ENCODE peak calls at places on chromosomes 6 and 20, in ten cellular contexts. One of them, this sample, is unnamed.

GRCh38 chr6:160792711-160793110 is 90.7 kb downstream of the PLG start:
- DNase-seq in amygdala: no peak
- DNase-seq in activated gamma-delta T cell: no peak
- DNase-seq in stimulated activated CD8-positive, alpha-beta memory T cell treated with anti-CD3 and anti-CD28 coated beads, Interleukin-4, amount 100 ng/mL, for 1 hour: no peak
- DNase-seq in NCI-H748 treated with DMSO at 0.1 percent for 48 hours: no peak
- DNase-seq in NCI-H1105: no peak
- DNase-seq in SK-MEL-5: no peak
- DNase-seq in GOT3: no peak
- DNase-seq in EH: no peak
- DNase-seq in T-helper 2 cell treated with Interferon-gamma antibody and Interleukin-4, amounts not matched to agents 5 μg/mL and 100 μg/mL, for 36 hours: no peak
- DNase-seq in this sample: no peak

GRCh38 chr6:35691027-35691824 is 2.5 kb upstream of the FKBP5 start:
- DNase-seq in NCI-H1105: no peak
- DNase-seq in activated gamma-delta T cell: no peak
- DNase-seq in amygdala: peak
- DNase-seq in stimulated activated CD8-positive, alpha-beta memory T cell treated with anti-CD3 and anti-CD28 coated beads, Interleukin-4, amount 100 ng/mL, for 1 hour: no peak
- DNase-seq in T-helper 2 cell treated with Interferon-gamma antibody and Interleukin-4, amounts not matched to agents 5 μg/mL and 100 μg/mL, for 36 hours: no peak
- DNase-seq in NCI-H748 treated with DMSO at 0.1 percent for 48 hours: no peak
- DNase-seq in GOT3: no peak
- DNase-seq in EH: peak
- DNase-seq in SK-MEL-5: peak
- DNase-seq in this sample: no peak

GRCh38 chr6:157758516-157759023 is 64.5 kb upstream of the SNX9 start:
- DNase-seq in amygdala: no peak
- DNase-seq in GOT3: no peak
- DNase-seq in EH: no peak
- DNase-seq in stimulated activated CD8-positive, alpha-beta memory T cell treated with anti-CD3 and anti-CD28 coated beads, Interleukin-4, amount 100 ng/mL, for 1 hour: no peak
- DNase-seq in NCI-H1105: no peak
- DNase-seq in NCI-H748 treated with DMSO at 0.1 percent for 48 hours: no peak
- DNase-seq in SK-MEL-5: no peak
- DNase-seq in activated gamma-delta T cell: no peak
- DNase-seq in T-helper 2 cell treated with Interferon-gamma antibody and Interleukin-4, amounts not matched to agents 5 μg/mL and 100 μg/mL, for 36 hours: no peak
- DNase-seq in this sample: no peak

GRCh38 chr6:7723041-7723447 is 2.9 kb upstream of the BMP6 start:
- DNase-seq in GOT3: no peak
- DNase-seq in SK-MEL-5: peak
- DNase-seq in amygdala: peak
- DNase-seq in NCI-H1105: peak
- DNase-seq in NCI-H748 treated with DMSO at 0.1 percent for 48 hours: peak
- DNase-seq in activated gamma-delta T cell: no peak
- DNase-seq in T-helper 2 cell treated with Interferon-gamma antibody and Interleukin-4, amounts not matched to agents 5 μg/mL and 100 μg/mL, for 36 hours: peak
- DNase-seq in stimulated activated CD8-positive, alpha-beta memory T cell treated with anti-CD3 and anti-CD28 coated beads, Interleukin-4, amount 100 ng/mL, for 1 hour: peak
- DNase-seq in EH: peak
- DNase-seq in this sample: peak

GRCh38 chr20:56520180-56520579 is 4.4 kb upstream of the FAM209A start:
- DNase-seq in GOT3: no peak
- DNase-seq in stimulated activated CD8-positive, alpha-beta memory T cell treated with anti-CD3 and anti-CD28 coated beads, Interleukin-4, amount 100 ng/mL, for 1 hour: no peak
- DNase-seq in T-helper 2 cell treated with Interferon-gamma antibody and Interleukin-4, amounts not matched to agents 5 μg/mL and 100 μg/mL, for 36 hours: no peak
- DNase-seq in NCI-H748 treated with DMSO at 0.1 percent for 48 hours: no peak
- DNase-seq in amygdala: no peak
- DNase-seq in EH: no peak
- DNase-seq in activated gamma-delta T cell: no peak
- DNase-seq in SK-MEL-5: no peak
- DNase-seq in NCI-H1105: no peak
- DNase-seq in this sample: no peak

GRCh38 chr6:114389111-114389510 is 46.3 kb upstream of the HS3ST5 start:
- DNase-seq in GOT3: no peak
- DNase-seq in NCI-H1105: no peak
- DNase-seq in activated gamma-delta T cell: no peak
- DNase-seq in T-helper 2 cell treated with Interferon-gamma antibody and Interleukin-4, amounts not matched to agents 5 μg/mL and 100 μg/mL, for 36 hours: no peak
- DNase-seq in SK-MEL-5: peak
- DNase-seq in amygdala: no peak
- DNase-seq in stimulated activated CD8-positive, alpha-beta memory T cell treated with anti-CD3 and anti-CD28 coated beads, Interleukin-4, amount 100 ng/mL, for 1 hour: no peak
- DNase-seq in EH: no peak
- DNase-seq in NCI-H748 treated with DMSO at 0.1 percent for 48 hours: no peak
- DNase-seq in this sample: no peak

GRCh38 chr6:22926613-22927348 is 357.4 kb downstream of the HDGFL1 start:
- DNase-seq in NCI-H748 treated with DMSO at 0.1 percent for 48 hours: no peak
- DNase-seq in amygdala: no peak
- DNase-seq in activated gamma-delta T cell: no peak
- DNase-seq in EH: no peak
- DNase-seq in SK-MEL-5: no peak
- DNase-seq in NCI-H1105: no peak
- DNase-seq in T-helper 2 cell treated with Interferon-gamma antibody and Interleukin-4, amounts not matched to agents 5 μg/mL and 100 μg/mL, for 36 hours: no peak
- DNase-seq in stimulated activated CD8-positive, alpha-beta memory T cell treated with anti-CD3 and anti-CD28 coated beads, Interleukin-4, amount 100 ng/mL, for 1 hour: no peak
- DNase-seq in GOT3: no peak
- DNase-seq in this sample: no peak

GRCh38 chr6:138001750-138002349 is 105.4 kb downstream of the PERP start:
- DNase-seq in activated gamma-delta T cell: no peak
- DNase-seq in EH: peak
- DNase-seq in amygdala: peak
- DNase-seq in NCI-H1105: peak
- DNase-seq in SK-MEL-5: peak
- DNase-seq in NCI-H748 treated with DMSO at 0.1 percent for 48 hours: peak
- DNase-seq in GOT3: no peak
- DNase-seq in T-helper 2 cell treated with Interferon-gamma antibody and Interleukin-4, amounts not matched to agents 5 μg/mL and 100 μg/mL, for 36 hours: peak
- DNase-seq in stimulated activated CD8-positive, alpha-beta memory T cell treated with anti-CD3 and anti-CD28 coated beads, Interleukin-4, amount 100 ng/mL, for 1 hour: peak
- DNase-seq in this sample: peak

GRCh38 chr6:161564951-161565350 is 291.1 kb upstream of the AGPAT4 start:
- DNase-seq in amygdala: no peak
- DNase-seq in stimulated activated CD8-positive, alpha-beta memory T cell treated with anti-CD3 and anti-CD28 coated beads, Interleukin-4, amount 100 ng/mL, for 1 hour: no peak
- DNase-seq in NCI-H1105: no peak
- DNase-seq in EH: no peak
- DNase-seq in activated gamma-delta T cell: no peak
- DNase-seq in NCI-H748 treated with DMSO at 0.1 percent for 48 hours: no peak
- DNase-seq in SK-MEL-5: no peak
- DNase-seq in GOT3: no peak
- DNase-seq in T-helper 2 cell treated with Interferon-gamma antibody and Interleukin-4, amounts not matched to agents 5 μg/mL and 100 μg/mL, for 36 hours: no peak
- DNase-seq in this sample: no peak

GRCh38 chr6:138486249-138487121 is 12.8 kb downstream of the NHSL1 start:
- DNase-seq in T-helper 2 cell treated with Interferon-gamma antibody and Interleukin-4, amounts not matched to agents 5 μg/mL and 100 μg/mL, for 36 hours: no peak
- DNase-seq in stimulated activated CD8-positive, alpha-beta memory T cell treated with anti-CD3 and anti-CD28 coated beads, Interleukin-4, amount 100 ng/mL, for 1 hour: no peak
- DNase-seq in GOT3: no peak
- DNase-seq in NCI-H1105: no peak
- DNase-seq in activated gamma-delta T cell: no peak
- DNase-seq in NCI-H748 treated with DMSO at 0.1 percent for 48 hours: peak
- DNase-seq in SK-MEL-5: no peak
- DNase-seq in EH: no peak
- DNase-seq in amygdala: no peak
- DNase-seq in this sample: no peak

GRCh38 chr6:34182751-34183531 is 37.1 kb upstream of the GRM4 start:
- DNase-seq in stimulated activated CD8-positive, alpha-beta memory T cell treated with anti-CD3 and anti-CD28 coated beads, Interleukin-4, amount 100 ng/mL, for 1 hour: peak
- DNase-seq in SK-MEL-5: no peak
- DNase-seq in NCI-H1105: no peak
- DNase-seq in T-helper 2 cell treated with Interferon-gamma antibody and Interleukin-4, amounts not matched to agents 5 μg/mL and 100 μg/mL, for 36 hours: peak
- DNase-seq in amygdala: no peak
- DNase-seq in EH: no peak
- DNase-seq in GOT3: no peak
- DNase-seq in NCI-H748 treated with DMSO at 0.1 percent for 48 hours: no peak
- DNase-seq in activated gamma-delta T cell: no peak
- DNase-seq in this sample: peak

GRCh38 chr20:25076731-25077609 is 5.0 kb downstream of the VSX1 start:
- DNase-seq in NCI-H748 treated with DMSO at 0.1 percent for 48 hours: peak
- DNase-seq in SK-MEL-5: peak
- DNase-seq in amygdala: peak
- DNase-seq in T-helper 2 cell treated with Interferon-gamma antibody and Interleukin-4, amounts not matched to agents 5 μg/mL and 100 μg/mL, for 36 hours: no peak
- DNase-seq in GOT3: no peak
- DNase-seq in activated gamma-delta T cell: no peak
- DNase-seq in stimulated activated CD8-positive, alpha-beta memory T cell treated with anti-CD3 and anti-CD28 coated beads, Interleukin-4, amount 100 ng/mL, for 1 hour: no peak
- DNase-seq in EH: peak
- DNase-seq in NCI-H1105: peak
- DNase-seq in this sample: no peak

GRCh38 chr20:39619386-39619785 is 657.2 kb downstream of the DHX35 start:
- DNase-seq in T-helper 2 cell treated with Interferon-gamma antibody and Interleukin-4, amounts not matched to agents 5 μg/mL and 100 μg/mL, for 36 hours: no peak
- DNase-seq in activated gamma-delta T cell: no peak
- DNase-seq in amygdala: no peak
- DNase-seq in GOT3: no peak
- DNase-seq in stimulated activated CD8-positive, alpha-beta memory T cell treated with anti-CD3 and anti-CD28 coated beads, Interleukin-4, amount 100 ng/mL, for 1 hour: no peak
- DNase-seq in NCI-H748 treated with DMSO at 0.1 percent for 48 hours: no peak
- DNase-seq in NCI-H1105: no peak
- DNase-seq in SK-MEL-5: no peak
- DNase-seq in EH: no peak
- DNase-seq in this sample: no peak

GRCh38 chr6:166688286-166688685 is 61.2 kb upstream of the RPS6KA2 start:
- DNase-seq in NCI-H748 treated with DMSO at 0.1 percent for 48 hours: no peak
- DNase-seq in activated gamma-delta T cell: no peak
- DNase-seq in amygdala: no peak
- DNase-seq in GOT3: no peak
- DNase-seq in SK-MEL-5: no peak
- DNase-seq in EH: no peak
- DNase-seq in T-helper 2 cell treated with Interferon-gamma antibody and Interleukin-4, amounts not matched to agents 5 μg/mL and 100 μg/mL, for 36 hours: no peak
- DNase-seq in stimulated activated CD8-positive, alpha-beta memory T cell treated with anti-CD3 and anti-CD28 coated beads, Interleukin-4, amount 100 ng/mL, for 1 hour: no peak
- DNase-seq in NCI-H1105: no peak
- DNase-seq in this sample: no peak

GRCh38 chr20:36435799-36436541 is 105.3 kb upstream of the MYL9 start:
- DNase-seq in amygdala: peak
- DNase-seq in SK-MEL-5: peak
- DNase-seq in GOT3: peak
- DNase-seq in NCI-H748 treated with DMSO at 0.1 percent for 48 hours: peak
- DNase-seq in activated gamma-delta T cell: peak
- DNase-seq in NCI-H1105: no peak
- DNase-seq in stimulated activated CD8-positive, alpha-beta memory T cell treated with anti-CD3 and anti-CD28 coated beads, Interleukin-4, amount 100 ng/mL, for 1 hour: peak
- DNase-seq in EH: peak
- DNase-seq in T-helper 2 cell treated with Interferon-gamma antibody and Interleukin-4, amounts not matched to agents 5 μg/mL and 100 μg/mL, for 36 hours: peak
- DNase-seq in this sample: peak

GRCh38 chr6:141809901-141810300 is 322.8 kb upstream of the GJE1 start:
- DNase-seq in GOT3: no peak
- DNase-seq in amygdala: no peak
- DNase-seq in EH: peak
- DNase-seq in NCI-H1105: no peak
- DNase-seq in activated gamma-delta T cell: no peak
- DNase-seq in T-helper 2 cell treated with Interferon-gamma antibody and Interleukin-4, amounts not matched to agents 5 μg/mL and 100 μg/mL, for 36 hours: no peak
- DNase-seq in NCI-H748 treated with DMSO at 0.1 percent for 48 hours: no peak
- DNase-seq in SK-MEL-5: no peak
- DNase-seq in stimulated activated CD8-positive, alpha-beta memory T cell treated with anti-CD3 and anti-CD28 coated beads, Interleukin-4, amount 100 ng/mL, for 1 hour: no peak
- DNase-seq in this sample: no peak

GRCh38 chr6:63975685-63976084 is 340.1 kb downstream of the PHF3 start:
- DNase-seq in activated gamma-delta T cell: no peak
- DNase-seq in stimulated activated CD8-positive, alpha-beta memory T cell treated with anti-CD3 and anti-CD28 coated beads, Interleukin-4, amount 100 ng/mL, for 1 hour: no peak
- DNase-seq in amygdala: no peak
- DNase-seq in SK-MEL-5: no peak
- DNase-seq in NCI-H748 treated with DMSO at 0.1 percent for 48 hours: no peak
- DNase-seq in EH: no peak
- DNase-seq in GOT3: no peak
- DNase-seq in NCI-H1105: no peak
- DNase-seq in T-helper 2 cell treated with Interferon-gamma antibody and Interleukin-4, amounts not matched to agents 5 μg/mL and 100 μg/mL, for 36 hours: no peak
- DNase-seq in this sample: no peak

GRCh38 chr20:52410746-52411317 is 219.3 kb upstream of the ZFP64 start:
- DNase-seq in T-helper 2 cell treated with Interferon-gamma antibody and Interleukin-4, amounts not matched to agents 5 μg/mL and 100 μg/mL, for 36 hours: no peak
- DNase-seq in amygdala: no peak
- DNase-seq in SK-MEL-5: no peak
- DNase-seq in NCI-H748 treated with DMSO at 0.1 percent for 48 hours: no peak
- DNase-seq in GOT3: no peak
- DNase-seq in activated gamma-delta T cell: no peak
- DNase-seq in EH: no peak
- DNase-seq in stimulated activated CD8-positive, alpha-beta memory T cell treated with anti-CD3 and anti-CD28 coated beads, Interleukin-4, amount 100 ng/mL, for 1 hour: no peak
- DNase-seq in NCI-H1105: no peak
- DNase-seq in this sample: no peak

GRCh38 chr20:38357653-38358207 is 11.4 kb downstream of the LBP start:
- DNase-seq in NCI-H1105: no peak
- DNase-seq in SK-MEL-5: peak
- DNase-seq in EH: peak
- DNase-seq in GOT3: no peak
- DNase-seq in activated gamma-delta T cell: no peak
- DNase-seq in NCI-H748 treated with DMSO at 0.1 percent for 48 hours: no peak
- DNase-seq in T-helper 2 cell treated with Interferon-gamma antibody and Interleukin-4, amounts not matched to agents 5 μg/mL and 100 μg/mL, for 36 hours: no peak
- DNase-seq in amygdala: no peak
- DNase-seq in stimulated activated CD8-positive, alpha-beta memory T cell treated with anti-CD3 and anti-CD28 coated beads, Interleukin-4, amount 100 ng/mL, for 1 hour: no peak
- DNase-seq in this sample: no peak